ENCODE peak calls at places on chromosomes 2 and 18, in six cellular contexts. S is smooth muscle cell of the brain vasculature; U is amygdala; C is CD4-positive, alpha-beta memory T cell; D is ACHN; L is fibroblast of lung. T is an unnamed sample.

GRCh38 chr2:147588191-147588590 is 256.6 kb upstream of the ACVR2A start:
- DNase-seq in D (no peak), U (no peak), S (no peak), C (no peak), L (peak), T (no peak)

GRCh38 chr2:231144896-231145295 is 20.1 kb upstream of the HTR2B start:
- DNase-seq in L (no peak), U (no peak), D (peak), C (no peak), S (no peak), T (peak)

GRCh38 chr2:9518780-9519179 is 36.9 kb downstream of the ADAM17 start:
- DNase-seq in U (no peak), S (no peak), L (no peak), C (no peak), D (no peak), T (no peak)

GRCh38 chr2:151138507-151138906 is 123.2 kb downstream of the RBM43 start:
- DNase-seq in U (no peak), S (no peak), D (no peak), L (peak), C (no peak), T (no peak)

GRCh38 chr2:181785677-181786344 is 105.5 kb upstream of the NEUROD1 start:
- DNase-seq in U (no peak), C (no peak), L (peak), S (no peak), D (peak), T (no peak)

GRCh38 chr2:206713770-206714169 is 4.4 kb downstream of the DYTN start:
- DNase-seq in S (no peak), D (no peak), U (no peak), L (no peak), C (no peak), T (no peak)

GRCh38 chr2:184261331-184261730 is 337.0 kb upstream of the ZNF804A start:
- DNase-seq in S (no peak), L (no peak), U (no peak), C (no peak), D (no peak), T (no peak)

GRCh38 chr2:21161832-21162614 is 38.3 kb downstream of the TDRD15 start:
- DNase-seq in D (no peak), U (no peak), L (no peak), C (no peak), S (no peak), T (no peak)

GRCh38 chr18:70301667-70302066 is 12.8 kb downstream of the SOCS6 start:
- DNase-seq in U (no peak), D (no peak), L (no peak), C (no peak), S (no peak), T (no peak)

GRCh38 chr2:15801904-15802303 is 138.4 kb upstream of the MYCN start:
- DNase-seq in L (no peak), C (no peak), U (no peak), D (no peak), S (no peak), T (no peak)

GRCh38 chr2:66364495-66364992 is 70.4 kb upstream of the MEIS1 start:
- DNase-seq in D (peak), L (peak), C (no peak), U (no peak), S (no peak), T (peak)

GRCh38 chr2:238462782-238463396 is 36.2 kb downstream of the ASB1 start:
- DNase-seq in L (peak), U (no peak), D (peak), S (no peak), C (peak), T (peak)

GRCh38 chr2:65366595-65367125 is 65.7 kb downstream of the SPRED2 start:
- DNase-seq in U (no peak), L (peak), C (no peak), D (peak), S (peak), T (peak)

GRCh38 chr2:232960862-232961261 is 52.2 kb downstream of the NGEF start:
- DNase-seq in L (no peak), D (no peak), C (no peak), S (no peak), U (no peak), T (no peak)

GRCh38 chr18:47931707-47932103 is 1.2 kb upstream of the SMAD2 start:
- DNase-seq in D (peak), S (no peak), L (peak), C (peak), U (peak), T (peak)

GRCh38 chr2:233449071-233449901 is 95.0 kb downstream of the DGKD start:
- DNase-seq in L (peak), D (peak), U (peak), C (no peak), S (peak), T (no peak)

GRCh38 chr2:181738074-181738473 is 57.8 kb upstream of the NEUROD1 start:
- DNase-seq in D (no peak), S (no peak), U (no peak), L (no peak), C (no peak), T (no peak)

GRCh38 chr2:228699400-228699799 is 517.9 kb upstream of the SPHKAP start:
- DNase-seq in L (peak), S (no peak), C (no peak), D (no peak), U (no peak), T (no peak)

GRCh38 chr18:58831610-58832009 is 33.1 kb upstream of the ZNF532 start:
- DNase-seq in C (no peak), S (no peak), D (no peak), L (peak), U (no peak), T (no peak)

GRCh38 chr2:237677951-237678481 is 50.6 kb downstream of the LRRFIP1 start:
- DNase-seq in U (no peak), L (peak), S (no peak), C (no peak), D (no peak), T (no peak)

GRCh38 chr2:127608061-127609011 is 37.6 kb upstream of the GPR17 start:
- DNase-seq in S (no peak), D (no peak), C (no peak), U (no peak), L (no peak), T (no peak)

GRCh38 chr2:34030273-34030672 is 431.2 kb upstream of the FAM98A start:
- DNase-seq in U (no peak), S (no peak), C (no peak), L (no peak), D (no peak), T (no peak)

GRCh38 chr2:230413465-230413864 is 2.5 kb upstream of the SP100 start:
- DNase-seq in L (no peak), D (peak), U (no peak), S (no peak), C (no peak), T (peak)

GRCh38 chr2:124437811-124438210 is 412.7 kb downstream of the CNTNAP5 start:
- DNase-seq in S (no peak), C (no peak), D (peak), L (no peak), U (no peak), T (no peak)

GRCh38 chr2:143903172-143903856 is 616.6 kb downstream of the ZEB2 start:
- DNase-seq in D (no peak), U (no peak), L (peak), S (no peak), C (no peak), T (no peak)

GRCh38 chr2:112777036-112777435 is 7.3 kb downstream of the IL1A start:
- DNase-seq in S (no peak), L (no peak), U (no peak), D (no peak), C (no peak), T (no peak)

GRCh38 chr2:95309599-95309998 is 12.5 kb downstream of the KCNIP3 start:
- DNase-seq in D (peak), S (no peak), C (no peak), L (no peak), U (no peak), T (peak)

GRCh38 chr18:44123743-44124142 is 556.9 kb upstream of the SETBP1 start:
- DNase-seq in D (no peak), U (no peak), S (no peak), C (no peak), L (no peak), T (peak)

GRCh38 chr18:59388180-59388579 is 29.1 kb upstream of the LMAN1 start:
- DNase-seq in D (no peak), S (no peak), L (peak), C (no peak), U (no peak), T (no peak)

GRCh38 chr2:210617732-210618330 is 61.4 kb downstream of the CPS1 start:
- DNase-seq in U (no peak), C (no peak), D (peak), L (peak), S (peak), T (peak)

GRCh38 chr2:85611705-85612587 is at the start of gene C2orf68:
- DNase-seq in D (peak), C (peak), S (no peak), U (peak), L (peak), T (peak)

GRCh38 chr2:184363213-184363612 is 235.1 kb upstream of the ZNF804A start:
- DNase-seq in C (no peak), L (no peak), S (no peak), U (no peak), D (no peak), T (no peak)

GRCh38 chr2:234911271-234911670 is 40.5 kb upstream of the SH3BP4 start:
- DNase-seq in U (no peak), S (no peak), C (no peak), D (peak), L (peak), T (no peak)

GRCh38 chr2:36163520-36164239 is 191.9 kb upstream of the CRIM1 start:
- DNase-seq in C (no peak), U (no peak), L (no peak), D (no peak), S (no peak), T (peak)

GRCh38 chr18:49510393-49511115 is 23.5 kb upstream of the C18orf32 start:
- DNase-seq in S (no peak), L (peak), D (peak), U (peak), C (peak), T (peak)

GRCh38 chr2:195683174-195683573 is 26.1 kb downstream of the SLC39A10 start:
- DNase-seq in C (no peak), L (peak), S (no peak), D (no peak), U (no peak), T (no peak)

GRCh38 chr2:157840568-157841156 is 35.5 kb downstream of the ACVR1 start:
- DNase-seq in S (no peak), C (no peak), D (peak), U (peak), L (peak), T (peak)

GRCh38 chr18:14086459-14087231 is 45.6 kb downstream of the ZNF519 start:
- DNase-seq in S (no peak), L (peak), C (no peak), U (peak), D (peak), T (peak)

GRCh38 chr2:158120664-158121063 is 19.0 kb downstream of the UPP2 start:
- DNase-seq in U (no peak), C (no peak), D (no peak), S (no peak), L (no peak), T (no peak)